ENCODE peak calls at places on chromosome 22, in seven cellular contexts. J is osteoblast; R is neural progenitor cell; C is kidney; Q is PC-3; B is CD8-positive, alpha-beta memory T cell; K is stomach. W is an unnamed sample.

GRCh38 chr22:40081662-40082061 is 86.9 kb downstream of the FAM83F start:
- DNase-seq in K (no peak), C (no peak), J (no peak), R (no peak), B (no peak), Q (no peak), W (no peak)

GRCh38 chr22:49046546-49047305 is 780.9 kb downstream of the BRD1 start:
- DNase-seq in R (peak; percentile 86), C (no peak), Q (no peak), K (no peak), B (no peak), J (no peak), W (no peak)

GRCh38 chr22:46752911-46753310 is 9.5 kb upstream of the TBC1D22A start:
- DNase-seq in Q (no peak), K (no peak), B (no peak), R (no peak), J (no peak), C (peak; percentile 69), W (no peak)

GRCh38 chr22:30605449-30606110 is 1.4 kb upstream of the TCN2 start:
- DNase-seq in K (peak; percentile 63), Q (peak; percentile 58), R (peak; percentile 47), J (peak; percentile 86), C (no peak), B (peak; percentile 16), W (no peak)

GRCh38 chr22:39738746-39739145 is 154.8 kb downstream of the ENTHD1 start:
- DNase-seq in R (no peak), K (no peak), B (no peak), J (peak; percentile 70), C (no peak), Q (peak; percentile 4), W (no peak)

GRCh38 chr22:47042116-47042825 is 279.8 kb downstream of the TBC1D22A start:
- DNase-seq in R (no peak), J (no peak), B (no peak), K (no peak), Q (no peak), C (peak; percentile 56), W (peak; percentile 46)

GRCh38 chr22:48489551-48490512 is 1337.8 kb downstream of the BRD1 start:
- DNase-seq in R (peak; percentile 64), C (peak; percentile 51), Q (no peak), K (peak; percentile 23), J (peak; percentile 97), B (no peak), W (peak; percentile 57)

GRCh38 chr22:44755418-44755817 is 3.0 kb downstream of the ARHGAP8 start:
- DNase-seq in K (no peak), C (peak; percentile 46), Q (no peak), R (no peak), J (peak; percentile 73), B (no peak), W (peak; percentile 59)

GRCh38 chr22:49479566-49479965 is 348.1 kb downstream of the BRD1 start:
- DNase-seq in K (no peak), Q (no peak), B (no peak), C (no peak), J (no peak), R (no peak), W (no peak)

GRCh38 chr22:19634206-19634536 is 80.1 kb upstream of the SEPTIN5 start:
- DNase-seq in C (peak; percentile 47), B (no peak), Q (no peak), J (peak; percentile 47), K (no peak), R (no peak), W (no peak)

GRCh38 chr22:26890870-26891269 is 233.5 kb downstream of the MIAT start:
- DNase-seq in C (no peak), R (peak; percentile 31), J (no peak), Q (peak; percentile 1), B (no peak), K (no peak), W (no peak)

GRCh38 chr22:24500251-24500820 is 5.2 kb downstream of the UPB1 start:
- DNase-seq in C (peak; percentile 45), R (peak; percentile 57), J (no peak), Q (no peak), K (no peak), B (no peak), W (peak; percentile 56)

GRCh38 chr22:27800250-27801131 is 1.1 kb downstream of the MN1 start:
- DNase-seq in B (no peak), C (peak; percentile 77), K (no peak), J (no peak), Q (no peak), R (peak; percentile 77), W (no peak)

GRCh38 chr22:48517039-48518030 is 1310.3 kb downstream of the BRD1 start:
- DNase-seq in J (peak; percentile 95), Q (no peak), C (no peak), K (no peak), B (no peak), R (peak; percentile 38), W (no peak)

GRCh38 chr22:31085493-31085824 is 4.3 kb downstream of the SMTN start:
- DNase-seq in R (peak; percentile 66), Q (no peak), B (no peak), J (peak; percentile 68), C (no peak), K (no peak), W (no peak)

GRCh38 chr22:49825944-49826602 is 1.6 kb downstream of the BRD1 start:
- DNase-seq in R (no peak), Q (peak; percentile 48), K (peak; percentile 40), C (peak; percentile 79), J (peak; percentile 82), B (peak; percentile 44), W (peak; percentile 86)

GRCh38 chr22:23888615-23889401 is 5.4 kb upstream of the MIF start:
- DNase-seq in R (peak; percentile 45), Q (peak; percentile 11), C (no peak), B (no peak), K (no peak), J (peak; percentile 92), W (no peak)

GRCh38 chr22:19879996-19880785 is 25.5 kb upstream of the GNB1L start:
- DNase-seq in K (no peak), R (no peak), B (no peak), J (peak; percentile 77), C (peak; percentile 67), Q (no peak), W (peak; percentile 66)

GRCh38 chr22:31556627-31557203 is 60.4 kb downstream of the SFI1 start:
- DNase-seq in B (no peak), K (no peak), Q (peak; percentile 58), J (no peak), C (no peak), R (peak; percentile 43), W (no peak)

GRCh38 chr22:44997060-44997459 is 12.7 kb downstream of the PHF21B start:
- DNase-seq in K (no peak), C (no peak), Q (no peak), J (peak; percentile 35), R (no peak), B (no peak), W (no peak)

GRCh38 chr22:27810566-27810965 is 9.0 kb upstream of the MN1 start:
- DNase-seq in K (peak; percentile 73), J (peak; percentile 77), Q (peak; percentile 7), C (peak; percentile 76), R (peak; percentile 42), B (no peak), W (no peak)

GRCh38 chr22:26054846-26055245 is 114.4 kb upstream of the SEZ6L start:
- DNase-seq in C (no peak), Q (no peak), J (no peak), R (peak; percentile 34), K (no peak), B (no peak), W (no peak)

GRCh38 chr22:17777005-17777716 is 2.9 kb upstream of the BID start:
- DNase-seq in C (peak; percentile 74), Q (no peak), B (peak; percentile 65), K (peak; percentile 55), J (peak; percentile 91), R (no peak), W (peak; percentile 93)

GRCh38 chr22:37792494-37792893 is 15.2 kb upstream of the GCAT start:
- DNase-seq in C (no peak), J (no peak), B (no peak), Q (no peak), R (no peak), K (no peak), W (no peak)

GRCh38 chr22:37309221-37310074 is 27.1 kb downstream of the CYTH4 start:
- DNase-seq in C (no peak), Q (no peak), B (peak; percentile 37), R (no peak), K (no peak), J (peak; percentile 43), W (peak; percentile 88)

GRCh38 chr22:37989146-37990045 is 5.0 kb upstream of the SOX10 start:
- DNase-seq in C (peak; percentile 55), B (no peak), J (peak; percentile 73), Q (no peak), K (no peak), R (no peak), W (no peak)

GRCh38 chr22:30609260-30610185 is 2.5 kb downstream of the TCN2 start:
- DNase-seq in R (no peak), B (no peak), C (no peak), K (peak; percentile 61), Q (peak; percentile 78), J (peak; percentile 97), W (no peak)

GRCh38 chr22:25048659-25049657 is 96.4 kb downstream of the KIAA1671 start:
- DNase-seq in Q (peak; percentile 64), C (peak; percentile 76), B (peak; percentile 59), J (peak; percentile 94), R (peak; percentile 80), K (peak; percentile 70), W (peak; percentile 83)

GRCh38 chr22:48753752-48754517 is 1073.7 kb downstream of the BRD1 start:
- DNase-seq in C (no peak), J (no peak), K (peak; percentile 15), R (no peak), B (no peak), Q (no peak), W (no peak)

GRCh38 chr22:21087119-21087518 is 41.4 kb downstream of the LRRC74B start:
- DNase-seq in C (no peak), B (no peak), K (no peak), R (no peak), J (no peak), Q (no peak), W (no peak)
- H3K4me1 ChIP-seq in C (no peaks in the 10 kb centered on the region), B (no peaks in the 10 kb centered on the region), K (no peaks in the 10 kb centered on the region), R (no peaks in the 10 kb centered on the region), J (no peaks in the 10 kb centered on the region), Q (no peaks in the 10 kb centered on the region), W (no peaks in the 10 kb centered on the region)

GRCh38 chr22:32808038-32808445 is 6.5 kb downstream of the TIMP3 start:
- DNase-seq in B (no peak), J (no peak), K (no peak), R (no peak), C (no peak), Q (no peak), W (no peak)
- H3K4me1 ChIP-seq in B (no peaks in the 10 kb centered on the region), J (peaks cover 43% of the 10 kb centered on the region), K (peaks cover 15% of the 10 kb centered on the region), R (peaks cover 33% of the 10 kb centered on the region), C (peaks cover 33% of the 10 kb centered on the region), Q (no peaks in the 10 kb centered on the region), W (peaks cover 53% of the 10 kb centered on the region)

DNA sequence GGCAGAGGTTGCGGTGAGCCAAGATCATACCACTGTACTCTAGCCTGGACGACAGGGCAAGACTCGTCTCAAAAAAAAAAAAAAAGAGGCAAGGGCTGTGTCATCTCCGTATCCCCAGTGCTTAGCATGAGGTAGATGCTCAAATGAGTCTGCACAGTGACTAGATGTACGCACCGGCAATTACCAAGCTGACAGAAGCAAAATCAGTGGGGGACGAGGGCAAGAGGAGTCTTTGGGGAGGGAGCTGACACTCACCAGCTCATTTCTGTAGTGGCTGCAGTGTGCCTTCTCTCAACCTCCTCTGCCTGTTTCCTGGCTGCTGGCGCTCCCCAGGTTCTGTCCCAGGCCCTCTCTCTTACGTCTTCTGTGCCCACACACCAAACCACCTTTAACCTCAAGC is 69.9 kb downstream of the PACSIN2 start:
- DNase-seq in K (no peak), R (no peak), B (no peak), Q (no peak), J (no peak), C (no peak), W (no peak)
- H3K4me1 ChIP-seq in K (peaks cover 43% of the 10 kb centered on the region), R (peaks cover 19% of the 10 kb centered on the region), B (peaks cover 28% of the 10 kb centered on the region), Q (peaks cover 49% of the 10 kb centered on the region), J (peaks cover 13% of the 10 kb centered on the region), C (peaks cover 20% of the 10 kb centered on the region), W (peaks cover 55% of the 10 kb centered on the region)

GRCh38 chr22:22156348-22156715 is 88.3 kb upstream of the VPREB1 start:
- DNase-seq in C (no peak), J (no peak), R (no peak), K (no peak), Q (no peak), B (no peak), W (no peak)
- H3K4me1 ChIP-seq in C (peaks cover 3% of the 10 kb centered on the region), J (no peaks in the 10 kb centered on the region), R (peaks cover 4% of the 10 kb centered on the region), K (no peaks in the 10 kb centered on the region), Q (no peaks in the 10 kb centered on the region), B (no peaks in the 10 kb centered on the region), W (peaks cover 27% of the 10 kb centered on the region)

W was measured in spleen.